ENCODE peak calls at places on chromosome 5, in six cellular contexts. Q is mucosa of descending colon; C is activated CD8-positive, alpha-beta T cell treated with anti-CD3 and anti-CD28 coated beads for 36 hours; G is thyroid gland; K is A549; X is GM20000. W is an unnamed sample.

GRCh38 chr5:10253390-10253789 is 3.3 kb downstream of the CCT5 start:
- DNase-seq in Q (no peak), C (no peak), G (no peak), K (no peak), X (no peak), W (no peak)

GRCh38 chr5:116669261-116670049 is 94.8 kb upstream of the SEMA6A start:
- DNase-seq in Q (no peak), C (no peak), G (no peak), K (no peak), X (no peak), W (no peak)

GRCh38 chr5:1772634-1773033 is 27.0 kb downstream of the MRPL36 start:
- DNase-seq in Q (no peak), C (no peak), G (no peak), K (peak), X (no peak), W (peak)

GRCh38 chr5:96292582-96293247 is 140.3 kb downstream of the PCSK1 start:
- DNase-seq in Q (no peak), C (no peak), G (no peak), K (no peak), X (no peak), W (no peak)

GRCh38 chr5:5456858-5457257 is 34.4 kb downstream of the ICE1 start:
- DNase-seq in Q (no peak), C (no peak), G (no peak), K (no peak), X (no peak), W (no peak)

GRCh38 chr5:169827769-169828168 is 152.5 kb downstream of the INSYN2B start:
- DNase-seq in Q (no peak), C (no peak), G (no peak), K (no peak), X (no peak), W (no peak)

GRCh38 chr5:80213467-80213866 is 42.4 kb downstream of the SERINC5 start:
- DNase-seq in Q (no peak), C (no peak), G (no peak), K (no peak), X (no peak), W (no peak)

GRCh38 chr5:113167985-113168384 is 191.4 kb downstream of the DCP2 start:
- DNase-seq in Q (no peak), C (no peak), G (no peak), K (no peak), X (no peak), W (no peak)

GRCh38 chr5:74631088-74631960 is 9.2 kb downstream of the ENC1 start:
- DNase-seq in Q (no peak), C (peak), G (peak), K (peak), X (peak), W (peak)

GRCh38 chr5:112848116-112848811 is 12.8 kb upstream of the SRP19 start:
- DNase-seq in Q (no peak), C (peak), G (no peak), K (peak), X (peak), W (peak)

GRCh38 chr5:44365351-44365750 is 23.9 kb downstream of the FGF10 start:
- DNase-seq in Q (no peak), C (no peak), G (no peak), K (no peak), X (no peak), W (peak)

GRCh38 chr5:39137391-39138181 is 63.4 kb upstream of the RICTOR start:
- DNase-seq in Q (no peak), C (no peak), G (no peak), K (peak), X (no peak), W (no peak)

GRCh38 chr5:168086104-168086610 is 205.3 kb upstream of the WWC1 start:
- DNase-seq in Q (no peak), C (no peak), G (no peak), K (peak), X (no peak), W (no peak)

GRCh38 chr5:124655943-124656459 is 90.4 kb downstream of the ZNF608 start:
- DNase-seq in Q (peak), C (no peak), G (peak), K (peak), X (no peak), W (peak)

GRCh38 chr5:171299851-171300250 is 9.2 kb upstream of the TLX3 start:
- DNase-seq in Q (no peak), C (no peak), G (no peak), K (no peak), X (no peak), W (no peak)

GRCh38 chr5:179343021-179343781 is 2.1 kb downstream of the ADAMTS2 start:
- DNase-seq in Q (no peak), C (no peak), G (no peak), K (no peak), X (no peak), W (no peak)

GRCh38 chr5:84017704-84018240 is 297.1 kb upstream of the HAPLN1 start:
- DNase-seq in Q (no peak), C (no peak), G (no peak), K (no peak), X (no peak), W (peak)

GRCh38 chr5:103598997-103599556 is 36.5 kb upstream of the NUDT12 start:
- DNase-seq in Q (no peak), C (no peak), G (no peak), K (no peak), X (no peak), W (no peak)

GRCh38 chr5:158154226-158155005 is 295.5 kb upstream of the CLINT1 start:
- DNase-seq in Q (no peak), C (no peak), G (no peak), K (no peak), X (no peak), W (peak)

GRCh38 chr5:109950634-109951033 is 260.9 kb downstream of the MAN2A1 start:
- DNase-seq in Q (no peak), C (no peak), G (no peak), K (no peak), X (no peak), W (no peak)

GRCh38 chr5:140023611-140024191 is 19.4 kb downstream of the NRG2 start:
- DNase-seq in Q (no peak), C (no peak), G (no peak), K (no peak), X (no peak), W (no peak)

GRCh38 chr5:489689-490080 is 34.6 kb downstream of the SLC9A3 start:
- DNase-seq in Q (no peak), C (no peak), G (no peak), K (no peak), X (no peak), W (no peak)

GRCh38 chr5:180466316-180466715 is 27.9 kb upstream of the CNOT6 start:
- DNase-seq in Q (no peak), C (no peak), G (no peak), K (no peak), X (no peak), W (no peak)

GRCh38 chr5:10607023-10607665 is 43.3 kb downstream of the ANKRD33B start:
- DNase-seq in Q (no peak), C (peak), G (peak), K (no peak), X (peak), W (peak)

GRCh38 chr5:67639311-67639710 is 442.7 kb upstream of the CD180 start:
- DNase-seq in Q (no peak), C (no peak), G (no peak), K (no peak), X (no peak), W (no peak)

GRCh38 chr5:134432174-134432573 is 20.5 kb upstream of the CDKN2AIPNL start:
- DNase-seq in Q (no peak), C (peak), G (no peak), K (no peak), X (no peak), W (no peak)

GRCh38 chr5:56825222-56825824 is 10.0 kb downstream of the MAP3K1 start:
- DNase-seq in Q (no peak), C (no peak), G (no peak), K (no peak), X (no peak), W (no peak)

GRCh38 chr5:61256474-61256873 is 75.6 kb upstream of the ZSWIM6 start:
- DNase-seq in Q (peak), C (no peak), G (peak), K (no peak), X (no peak), W (peak)

GRCh38 chr5:143976055-143976454 is 164.1 kb downstream of the HMHB1 start:
- DNase-seq in Q (no peak), C (no peak), G (no peak), K (no peak), X (no peak), W (no peak)

GRCh38 chr5:25694805-25695204 is 1050.0 kb upstream of the CDH10 start:
- DNase-seq in Q (no peak), C (no peak), G (no peak), K (no peak), X (no peak), W (no peak)

GRCh38 chr5:42994285-42995151 is 45.6 kb downstream of the ANXA2R start:
- DNase-seq in Q (peak), C (peak), G (peak), K (peak), X (peak), W (peak)

GRCh38 chr5:76473676-76474075 is 70.6 kb downstream of the IQGAP2 start:
- DNase-seq in Q (no peak), C (peak), G (no peak), K (no peak), X (peak), W (no peak)

GRCh38 chr5:178554311-178554710 is 35.9 kb downstream of the COL23A1 start:
- DNase-seq in Q (no peak), C (no peak), G (no peak), K (no peak), X (no peak), W (no peak)

GRCh38 chr5:37326536-37326935 is 44.4 kb downstream of the NUP155 start:
- DNase-seq in Q (no peak), C (no peak), G (no peak), K (no peak), X (no peak), W (no peak)
- TF ChIP-seq CTCF in Q (no peak), C (no peak), G (no peak), K (no peak), X (no peak), W (no peak)

DNA sequence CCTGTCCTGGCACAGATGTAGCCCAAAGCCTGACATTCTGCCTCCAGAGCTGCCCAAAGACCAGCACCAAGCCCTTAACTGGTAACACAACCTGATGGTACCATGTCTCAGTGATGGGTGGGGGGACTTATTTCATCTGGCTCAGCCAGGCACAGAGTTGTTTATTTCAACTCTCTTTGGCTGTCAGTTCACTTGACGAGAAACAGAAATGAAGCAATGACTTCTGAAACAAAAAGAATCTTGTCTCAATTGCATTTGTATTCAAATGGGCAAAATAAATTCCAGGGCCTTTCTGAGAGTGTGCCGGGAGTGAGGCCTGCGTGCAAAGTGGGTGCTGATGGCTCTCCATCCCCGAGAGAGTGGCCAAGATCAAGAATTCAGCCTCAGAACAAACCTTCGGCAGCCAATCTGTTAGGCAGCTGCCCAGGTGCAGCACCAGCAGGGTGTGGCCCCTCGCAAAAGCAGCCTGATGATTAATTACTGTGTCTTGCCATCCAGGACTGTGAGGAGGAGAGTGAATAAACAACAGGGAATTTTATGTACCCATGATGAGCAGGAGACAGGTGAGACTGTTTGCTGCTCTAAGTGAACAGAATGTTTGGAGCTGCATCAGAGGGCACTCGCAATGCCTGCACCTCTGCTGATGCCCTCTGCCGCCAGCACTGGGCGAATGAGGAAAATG is 238.0 kb downstream of the HSPA4 start:
- DNase-seq in Q (no peak), C (no peak), G (no peak), K (no peak), X (no peak), W (no peak)
- TF ChIP-seq CTCF in Q (no peak), C (no peak), G (no peak), K (no peak), X (no peak), W (no peak)

DNA sequence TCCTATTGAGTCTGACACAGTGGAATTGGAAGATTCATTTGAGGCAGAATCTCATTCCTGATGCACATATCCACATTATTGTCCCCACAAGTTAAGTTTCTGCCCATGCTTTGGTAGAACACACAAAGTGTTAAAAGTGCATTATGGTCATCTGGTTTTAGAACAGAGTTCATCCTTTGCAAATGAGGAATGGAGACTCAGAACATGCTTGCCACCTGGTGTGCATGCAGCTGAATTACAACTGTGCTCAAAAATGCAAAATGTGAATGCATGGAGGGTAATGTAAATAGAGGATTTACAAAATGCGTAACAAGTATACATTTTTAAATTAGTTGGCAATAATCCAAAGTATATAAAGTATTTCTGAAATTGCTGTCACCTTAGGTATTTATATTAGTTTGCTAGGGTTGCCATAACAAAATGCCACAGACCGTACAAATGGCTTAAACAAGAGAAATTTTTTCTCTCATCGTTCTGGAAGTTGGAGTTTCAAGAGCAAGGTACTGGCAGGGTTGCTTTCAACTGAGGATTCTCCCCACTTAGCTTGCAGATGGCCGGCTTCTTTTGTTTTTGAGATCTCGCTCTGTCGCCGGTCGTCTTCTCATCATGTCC is 671.1 kb downstream of the TAF11L14 start:
- DNase-seq in Q (no peak), C (peak), G (no peak), K (peak), X (peak), W (peak)
- TF ChIP-seq CTCF in Q (peak), C (peak), G (peak), K (peak), X (peak), W (peak)

GRCh38 chr5:90865194-90865593 is 306.6 kb downstream of the ADGRV1 start:
- DNase-seq in Q (no peak), C (no peak), G (no peak), K (no peak), X (no peak), W (no peak)

GRCh38 chr5:90866333-90866732 is 307.7 kb downstream of the ADGRV1 start:
- DNase-seq in Q (no peak), C (no peak), G (no peak), K (peak), X (peak), W (peak)

GRCh38 chr5:90866915-90867715 is 308.5 kb downstream of the ADGRV1 start:
- DNase-seq in Q (no peak), C (no peak), G (no peak), K (no peak), X (no peak), W (no peak)

GRCh38 chr5:90861843-90862586 is 303.4 kb downstream of the ADGRV1 start:
- DNase-seq in Q (no peak), C (no peak), G (no peak), K (no peak), X (no peak), W (no peak)
- TF ChIP-seq CTCF in Q (no peak), C (no peak), G (peak), K (peak), X (no peak), W (no peak)

GRCh38 chr5:145701404-145701803 is 133.7 kb downstream of the PRELID2 start:
- DNase-seq in Q (no peak), C (no peak), G (no peak), K (no peak), X (no peak), W (no peak)
- TF ChIP-seq CTCF in Q (no peak), C (no peak), G (no peak), K (no peak), X (no peak), W (no peak)